ENCODE peak calls at places on chromosomes 16 and 17, in eight cellular contexts. One of them, this sample, is unnamed.

GRCh38 chr17:4249452-4250029 is 14.2 kb downstream of the ANKFY1 start:
- DNase-seq in HFFc6: no peak
- DNase-seq in left ventricle myocardium inferior: no peak
- DNase-seq in natural killer cell: no peak
- DNase-seq in transverse colon: no peak
- DNase-seq in OCI-LY7: peak; percentile 60
- DNase-seq in A673: peak; percentile 55
- DNase-seq in MM.1S: peak; percentile 36
- DNase-seq in this sample: no peak

GRCh38 chr16:2180461-2180860 is 15.9 kb downstream of the CASKIN1 start:
- DNase-seq in HFFc6: no peak
- DNase-seq in left ventricle myocardium inferior: no peak
- DNase-seq in natural killer cell: no peak
- DNase-seq in transverse colon: no peak
- DNase-seq in OCI-LY7: no peak
- DNase-seq in A673: no peak
- DNase-seq in MM.1S: no peak
- DNase-seq in this sample: no peak

GRCh38 chr17:81401727-81402529 is 6.7 kb downstream of the BAHCC1 start:
- DNase-seq in HFFc6: no peak
- DNase-seq in left ventricle myocardium inferior: peak; percentile 61
- DNase-seq in natural killer cell: no peak
- DNase-seq in transverse colon: peak; percentile 55
- DNase-seq in OCI-LY7: peak; percentile 65
- DNase-seq in A673: peak; percentile 75
- DNase-seq in MM.1S: no peak
- DNase-seq in this sample: no peak

GRCh38 chr17:19762515-19762961 is 14.4 kb upstream of the ALDH3A1 start:
- DNase-seq in HFFc6: peak; percentile 59
- DNase-seq in left ventricle myocardium inferior: peak; percentile 75
- DNase-seq in natural killer cell: peak; percentile 57
- DNase-seq in transverse colon: peak; percentile 60
- DNase-seq in OCI-LY7: peak; percentile 75
- DNase-seq in A673: peak; percentile 76
- DNase-seq in MM.1S: peak; percentile 51
- DNase-seq in this sample: peak; percentile 80

GRCh38 chr17:50558955-50559614 is 1.4 kb upstream of the CACNA1G start:
- DNase-seq in HFFc6: no peak
- DNase-seq in left ventricle myocardium inferior: no peak
- DNase-seq in natural killer cell: no peak
- DNase-seq in transverse colon: no peak
- DNase-seq in OCI-LY7: no peak
- DNase-seq in A673: peak; percentile 71
- DNase-seq in MM.1S: no peak
- DNase-seq in this sample: no peak

GRCh38 chr16:84791501-84791900 is 28.3 kb upstream of the CRISPLD2 start:
- DNase-seq in HFFc6: no peak
- DNase-seq in left ventricle myocardium inferior: no peak
- DNase-seq in natural killer cell: no peak
- DNase-seq in transverse colon: no peak
- DNase-seq in OCI-LY7: no peak
- DNase-seq in A673: no peak
- DNase-seq in MM.1S: no peak
- DNase-seq in this sample: no peak

GRCh38 chr17:81641825-81642489 is 5.0 kb downstream of the TSPAN10 start:
- DNase-seq in HFFc6: peak; percentile 81
- DNase-seq in left ventricle myocardium inferior: no peak
- DNase-seq in natural killer cell: no peak
- DNase-seq in transverse colon: no peak
- DNase-seq in OCI-LY7: no peak
- DNase-seq in A673: no peak
- DNase-seq in MM.1S: no peak
- DNase-seq in this sample: no peak

GRCh38 chr17:57086069-57086930 is 1.3 kb downstream of the AKAP1 start:
- DNase-seq in HFFc6: peak; percentile 12
- DNase-seq in left ventricle myocardium inferior: no peak
- DNase-seq in natural killer cell: peak; percentile 19
- DNase-seq in transverse colon: peak; percentile 83
- DNase-seq in OCI-LY7: peak; percentile 50
- DNase-seq in A673: peak; percentile 40
- DNase-seq in MM.1S: peak; percentile 30
- DNase-seq in this sample: no peak

GRCh38 chr16:2791174-2791573 is 3.8 kb upstream of the PRSS33 start:
- DNase-seq in HFFc6: no peak
- DNase-seq in left ventricle myocardium inferior: no peak
- DNase-seq in natural killer cell: no peak
- DNase-seq in transverse colon: no peak
- DNase-seq in OCI-LY7: no peak
- DNase-seq in A673: no peak
- DNase-seq in MM.1S: no peak
- DNase-seq in this sample: no peak

GRCh38 chr16:24253192-24253591 is 2.9 kb upstream of the CACNG3 start:
- DNase-seq in HFFc6: no peak
- DNase-seq in left ventricle myocardium inferior: no peak
- DNase-seq in natural killer cell: no peak
- DNase-seq in transverse colon: peak; percentile 10
- DNase-seq in OCI-LY7: peak; percentile 78
- DNase-seq in A673: peak; percentile 83
- DNase-seq in MM.1S: peak; percentile 39
- DNase-seq in this sample: no peak

GRCh38 chr16:23318639-23319038 is 16.5 kb downstream of the SCNN1B start:
- DNase-seq in HFFc6: no peak
- DNase-seq in left ventricle myocardium inferior: no peak
- DNase-seq in natural killer cell: no peak
- DNase-seq in transverse colon: peak; percentile 69
- DNase-seq in OCI-LY7: no peak
- DNase-seq in A673: no peak
- DNase-seq in MM.1S: no peak
- DNase-seq in this sample: no peak

DNA sequence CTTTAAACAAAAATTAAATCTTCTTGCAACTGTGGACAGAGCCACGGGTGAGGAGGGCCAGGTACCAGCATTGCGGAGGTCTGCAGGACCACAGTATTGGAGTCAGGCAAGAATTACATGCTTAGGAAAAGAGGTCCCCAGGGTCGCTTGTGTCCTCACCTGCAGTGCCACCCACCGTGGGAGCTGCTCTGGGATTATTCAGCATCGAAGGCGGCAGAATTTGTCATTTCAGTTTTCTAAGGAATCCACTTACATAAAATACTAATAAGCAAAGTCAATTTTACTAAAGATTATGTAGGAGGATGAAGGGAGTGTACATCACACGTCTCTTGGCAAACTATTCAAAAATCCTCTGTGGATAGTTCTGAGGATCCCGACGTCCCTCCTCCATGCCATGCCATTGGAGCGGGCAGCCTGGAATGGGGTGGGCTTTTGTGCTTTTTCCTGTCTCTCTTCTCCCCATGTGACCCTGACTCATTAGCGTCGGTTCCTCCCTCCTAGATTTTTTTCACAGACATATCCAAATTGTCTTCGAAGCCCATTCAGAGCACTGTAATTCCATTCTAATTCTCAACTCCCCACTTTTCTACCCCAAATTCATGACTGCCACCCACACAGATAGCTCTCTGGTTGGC is 3.0 kb upstream of the PIK3R6 start:
- DNase-seq in HFFc6: no peak
- DNase-seq in left ventricle myocardium inferior: no peak
- DNase-seq in natural killer cell: no peak
- DNase-seq in transverse colon: no peak
- DNase-seq in OCI-LY7: no peak
- DNase-seq in A673: no peak
- DNase-seq in MM.1S: no peak
- DNase-seq in this sample: no peak
- TF ChIP-seq CTCF in HFFc6: no peak
- TF ChIP-seq CTCF in left ventricle myocardium inferior: no peak
- TF ChIP-seq CTCF in natural killer cell: no peak
- TF ChIP-seq CTCF in transverse colon: no peak
- TF ChIP-seq CTCF in OCI-LY7: no peak
- TF ChIP-seq CTCF in A673: no peak
- TF ChIP-seq CTCF in MM.1S: no peak
- TF ChIP-seq CTCF in this sample: no peak

DNA sequence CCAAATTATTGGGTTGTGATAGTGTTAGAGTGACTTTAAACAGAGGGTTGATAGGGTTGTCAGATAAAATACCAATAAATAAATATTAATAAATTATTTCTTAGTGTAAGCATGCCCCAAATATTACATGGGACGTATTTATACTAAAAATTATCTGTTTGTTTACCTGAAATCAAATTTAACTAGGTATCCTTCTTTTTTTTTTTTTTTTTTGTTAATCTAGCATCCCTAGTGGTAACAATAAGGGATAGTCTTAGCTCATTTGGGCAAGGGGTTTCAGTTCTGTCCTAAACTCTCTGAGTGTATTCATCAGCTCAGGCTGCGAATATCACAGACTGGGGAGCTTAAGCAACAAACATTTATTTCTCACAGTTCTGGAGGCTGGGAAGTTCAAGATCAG is 1.3 kb downstream of the CLEC19A start:
- DNase-seq in HFFc6: no peak
- DNase-seq in left ventricle myocardium inferior: no peak
- DNase-seq in natural killer cell: no peak
- DNase-seq in transverse colon: no peak
- DNase-seq in OCI-LY7: no peak
- DNase-seq in A673: no peak
- DNase-seq in MM.1S: no peak
- DNase-seq in this sample: no peak
- TF ChIP-seq CTCF in HFFc6: peak; percentile 8
- TF ChIP-seq CTCF in left ventricle myocardium inferior: no peak
- TF ChIP-seq CTCF in natural killer cell: no peak
- TF ChIP-seq CTCF in transverse colon: no peak
- TF ChIP-seq CTCF in OCI-LY7: no peak
- TF ChIP-seq CTCF in A673: no peak
- TF ChIP-seq CTCF in MM.1S: no peak
- TF ChIP-seq CTCF in this sample: peak; percentile 56

GRCh38 chr17:28492352-28493310 is 13.5 kb upstream of the FOXN1 start:
- DNase-seq in HFFc6: peak; percentile 3
- DNase-seq in left ventricle myocardium inferior: no peak
- DNase-seq in natural killer cell: no peak
- DNase-seq in transverse colon: no peak
- DNase-seq in OCI-LY7: peak; percentile 24
- DNase-seq in A673: no peak
- DNase-seq in MM.1S: no peak
- DNase-seq in this sample: no peak
- TF ChIP-seq CTCF in HFFc6: no peak
- TF ChIP-seq CTCF in left ventricle myocardium inferior: no peak
- TF ChIP-seq CTCF in natural killer cell: no peak
- TF ChIP-seq CTCF in transverse colon: no peak
- TF ChIP-seq CTCF in OCI-LY7: no peak
- TF ChIP-seq CTCF in A673: no peak
- TF ChIP-seq CTCF in MM.1S: no peak
- TF ChIP-seq CTCF in this sample: no peak

GRCh38 chr17:77736721-77737120 is 221.8 kb upstream of the TNRC6C start:
- DNase-seq in HFFc6: no peak
- DNase-seq in left ventricle myocardium inferior: no peak
- DNase-seq in natural killer cell: no peak
- DNase-seq in transverse colon: no peak
- DNase-seq in OCI-LY7: no peak
- DNase-seq in A673: no peak
- DNase-seq in MM.1S: no peak
- DNase-seq in this sample: no peak
- TF ChIP-seq CTCF in HFFc6: no peak
- TF ChIP-seq CTCF in left ventricle myocardium inferior: no peak
- TF ChIP-seq CTCF in natural killer cell: no peak
- TF ChIP-seq CTCF in transverse colon: no peak
- TF ChIP-seq CTCF in OCI-LY7: no peak
- TF ChIP-seq CTCF in A673: no peak
- TF ChIP-seq CTCF in MM.1S: no peak
- TF ChIP-seq CTCF in this sample: no peak

DNA sequence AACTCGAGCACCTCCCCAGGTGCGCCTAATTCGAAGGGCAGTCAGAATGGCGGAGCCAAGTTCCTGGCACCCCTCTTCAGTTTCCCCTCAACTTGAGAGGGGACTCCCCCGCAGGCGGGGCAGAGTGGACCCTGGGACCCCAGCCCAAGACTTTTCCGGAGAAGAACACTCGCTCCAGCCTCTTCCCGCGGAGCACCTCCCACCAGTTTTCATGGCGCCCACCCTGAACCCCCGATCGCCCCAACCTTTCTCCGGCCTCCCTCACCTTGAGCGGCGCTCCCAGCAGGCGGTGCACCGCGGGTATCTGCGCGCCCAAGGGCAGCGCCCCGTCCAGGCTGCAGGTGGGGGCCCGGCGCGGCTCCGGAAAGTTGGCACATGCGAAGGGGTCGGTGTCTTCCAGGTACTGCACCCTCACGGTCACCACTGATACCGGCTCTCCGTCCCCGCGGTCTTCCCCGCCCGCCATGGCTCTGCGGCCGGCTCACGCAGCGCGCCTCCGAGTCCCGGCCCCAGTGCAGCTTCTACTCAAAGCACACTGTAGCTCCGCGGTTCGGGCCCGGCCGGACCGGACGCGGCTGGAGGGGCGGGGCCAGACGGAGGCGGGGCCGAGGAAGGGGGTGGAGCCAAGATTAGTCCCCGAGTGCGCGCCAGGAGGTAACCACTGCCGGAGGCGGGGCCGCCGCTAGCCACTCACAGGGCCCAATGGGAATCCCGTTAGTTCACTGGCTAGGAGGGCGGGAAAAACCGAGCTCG is at the start of gene FHOD1:
- DNase-seq in HFFc6: peak; percentile 93
- DNase-seq in left ventricle myocardium inferior: peak; percentile 99
- DNase-seq in natural killer cell: peak; percentile 99
- DNase-seq in transverse colon: peak; percentile 100
- DNase-seq in OCI-LY7: peak; percentile 98
- DNase-seq in A673: peak; percentile 98
- DNase-seq in MM.1S: peak; percentile 98
- DNase-seq in this sample: peak; percentile 97
- TF ChIP-seq CTCF in HFFc6: no peak
- TF ChIP-seq CTCF in left ventricle myocardium inferior: no peak
- TF ChIP-seq CTCF in natural killer cell: no peak
- TF ChIP-seq CTCF in transverse colon: no peak
- TF ChIP-seq CTCF in OCI-LY7: peak; percentile 8
- TF ChIP-seq CTCF in A673: no peak
- TF ChIP-seq CTCF in MM.1S: peak; percentile 2
- TF ChIP-seq CTCF in this sample: peak; percentile 40

GRCh38 chr16:27424772-27425498 is 23.0 kb downstream of the IL21R start:
- DNase-seq in HFFc6: no peak
- DNase-seq in left ventricle myocardium inferior: no peak
- DNase-seq in natural killer cell: peak; percentile 10
- DNase-seq in transverse colon: no peak
- DNase-seq in OCI-LY7: no peak
- DNase-seq in A673: no peak
- DNase-seq in MM.1S: no peak
- DNase-seq in this sample: peak; percentile 39

GRCh38 chr16:27427538-27427937 is 25.6 kb downstream of the IL21R start:
- DNase-seq in HFFc6: no peak
- DNase-seq in left ventricle myocardium inferior: no peak
- DNase-seq in natural killer cell: no peak
- DNase-seq in transverse colon: no peak
- DNase-seq in OCI-LY7: no peak
- DNase-seq in A673: no peak
- DNase-seq in MM.1S: no peak
- DNase-seq in this sample: peak; percentile 34

GRCh38 chr16:27428035-27428785 is 26.2 kb downstream of the IL21R start:
- DNase-seq in HFFc6: no peak
- DNase-seq in left ventricle myocardium inferior: no peak
- DNase-seq in natural killer cell: peak; percentile 8
- DNase-seq in transverse colon: no peak
- DNase-seq in OCI-LY7: no peak
- DNase-seq in A673: no peak
- DNase-seq in MM.1S: no peak
- DNase-seq in this sample: peak; percentile 47

GRCh38 chr16:27426423-27427408 is 24.7 kb downstream of the IL21R start:
- DNase-seq in HFFc6: peak; percentile 90
- DNase-seq in left ventricle myocardium inferior: no peak
- DNase-seq in natural killer cell: peak; percentile 67
- DNase-seq in transverse colon: peak; percentile 38
- DNase-seq in OCI-LY7: peak; percentile 94
- DNase-seq in A673: peak; percentile 60
- DNase-seq in MM.1S: no peak
- DNase-seq in this sample: peak; percentile 39

GRCh38 chr16:27425961-27426360 is 24.0 kb downstream of the IL21R start:
- DNase-seq in HFFc6: no peak
- DNase-seq in left ventricle myocardium inferior: no peak
- DNase-seq in natural killer cell: no peak
- DNase-seq in transverse colon: no peak
- DNase-seq in OCI-LY7: no peak
- DNase-seq in A673: no peak
- DNase-seq in MM.1S: no peak
- DNase-seq in this sample: no peak
- TF ChIP-seq CTCF in HFFc6: no peak
- TF ChIP-seq CTCF in left ventricle myocardium inferior: no peak
- TF ChIP-seq CTCF in natural killer cell: no peak
- TF ChIP-seq CTCF in transverse colon: no peak
- TF ChIP-seq CTCF in OCI-LY7: no peak
- TF ChIP-seq CTCF in A673: no peak
- TF ChIP-seq CTCF in MM.1S: no peak
- TF ChIP-seq CTCF in this sample: no peak

This sample was measured in type B pancreatic cell.